ENCODE peak calls at places on chromosomes 3 and 15, in four cellular contexts. S is GM10248, V is H9, E is K562. Z is an unnamed sample.

GRCh38 chr15:63050737-63051700 is 8.5 kb downstream of the TPM1 start:
- DNase-seq in E (no peak), S (no peak), V (no peak), Z (no peak)

GRCh38 chr3:194623449-194624290 is 9.5 kb downstream of the TMEM44 start:
- DNase-seq in V (peak), E (no peak), S (no peak), Z (no peak)

GRCh38 chr3:152405915-152406802 is 137.4 kb downstream of the MBNL1 start:
- DNase-seq in E (no peak), V (no peak), S (no peak), Z (peak)

GRCh38 chr3:13548696-13549512 is at the start of gene FBLN2:
- DNase-seq in V (peak), E (peak), S (no peak), Z (no peak)

GRCh38 chr3:178170698-178171535 is 365.3 kb upstream of the KCNMB2 start:
- DNase-seq in E (peak), S (no peak), V (no peak), Z (peak)

GRCh38 chr3:36372534-36372935 is 7.8 kb upstream of the STAC start:
- DNase-seq in S (no peak), V (no peak), E (no peak), Z (no peak)

GRCh38 chr15:78714890-78715289 is 73.9 kb upstream of the CHRNB4 start:
- DNase-seq in E (no peak), V (no peak), S (no peak), Z (no peak)

GRCh38 chr3:128794067-128794768 is 68.2 kb downstream of the RAB7A start:
- DNase-seq in E (no peak), S (no peak), V (no peak), Z (no peak)

GRCh38 chr3:149967067-149967685 is 3.5 kb downstream of the PFN2 start:
- DNase-seq in E (peak), V (no peak), S (peak), Z (no peak)

GRCh38 chr3:152071924-152072323 is 196.8 kb upstream of the MBNL1 start:
- DNase-seq in V (no peak), E (no peak), S (peak), Z (no peak)

GRCh38 chr3:111666041-111666735 is 71.0 kb upstream of the ZBED2 start:
- DNase-seq in S (no peak), E (no peak), V (no peak), Z (no peak)

DNA sequence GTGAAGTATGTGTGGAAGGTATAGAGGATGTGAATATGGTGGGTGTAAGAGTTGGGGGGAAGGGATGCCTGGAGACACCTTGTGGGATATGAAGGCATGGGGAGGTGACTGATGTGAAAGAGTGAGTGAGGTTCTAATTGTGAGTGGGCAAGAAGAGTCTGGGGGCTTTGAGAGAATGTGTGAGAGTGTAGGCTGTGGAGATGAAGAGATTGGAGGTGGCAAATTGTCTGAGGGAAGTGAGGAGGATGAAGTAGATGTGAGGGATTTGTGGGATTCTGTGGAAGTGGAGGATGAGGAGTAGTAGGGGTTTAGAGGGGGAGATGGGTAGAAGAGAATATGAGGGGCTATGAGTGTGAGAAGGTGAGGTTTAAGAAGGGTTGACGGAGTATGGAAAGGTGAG is 41.6 kb downstream of the ZIC4 start:
- DNase-seq in V (no peak), E (no peak), S (no peak), Z (no peak)
- TF ChIP-seq CTCF in V (no peak), E (no peak), S (no peak), Z (no peak)

GRCh38 chr3:74135808-74136207 is 478.7 kb downstream of the CNTN3 start:
- DNase-seq in V (no peak), E (no peak), S (no peak), Z (no peak)

GRCh38 chr3:74145277-74145676 is 469.2 kb downstream of the CNTN3 start:
- DNase-seq in V (no peak), E (no peak), S (no peak), Z (no peak)

GRCh38 chr3:74137790-74138189 is 476.7 kb downstream of the CNTN3 start:
- DNase-seq in E (no peak), S (no peak), V (no peak), Z (no peak)

GRCh38 chr3:74139648-74140047 is 474.8 kb downstream of the CNTN3 start:
- DNase-seq in V (no peak), E (no peak), S (no peak), Z (no peak)
- TF ChIP-seq CTCF in V (peak), E (no peak), S (no peak), Z (peak)

GRCh38 chr3:70543493-70543892 is 231.1 kb upstream of the MDFIC2 start:
- DNase-seq in V (no peak), S (no peak), E (no peak), Z (no peak)

GRCh38 chr3:70539908-70540307 is 227.5 kb upstream of the MDFIC2 start:
- DNase-seq in E (peak), S (no peak), V (no peak), Z (no peak)
- TF ChIP-seq CTCF in E (peak), S (peak), V (peak), Z (no peak)

DNA sequence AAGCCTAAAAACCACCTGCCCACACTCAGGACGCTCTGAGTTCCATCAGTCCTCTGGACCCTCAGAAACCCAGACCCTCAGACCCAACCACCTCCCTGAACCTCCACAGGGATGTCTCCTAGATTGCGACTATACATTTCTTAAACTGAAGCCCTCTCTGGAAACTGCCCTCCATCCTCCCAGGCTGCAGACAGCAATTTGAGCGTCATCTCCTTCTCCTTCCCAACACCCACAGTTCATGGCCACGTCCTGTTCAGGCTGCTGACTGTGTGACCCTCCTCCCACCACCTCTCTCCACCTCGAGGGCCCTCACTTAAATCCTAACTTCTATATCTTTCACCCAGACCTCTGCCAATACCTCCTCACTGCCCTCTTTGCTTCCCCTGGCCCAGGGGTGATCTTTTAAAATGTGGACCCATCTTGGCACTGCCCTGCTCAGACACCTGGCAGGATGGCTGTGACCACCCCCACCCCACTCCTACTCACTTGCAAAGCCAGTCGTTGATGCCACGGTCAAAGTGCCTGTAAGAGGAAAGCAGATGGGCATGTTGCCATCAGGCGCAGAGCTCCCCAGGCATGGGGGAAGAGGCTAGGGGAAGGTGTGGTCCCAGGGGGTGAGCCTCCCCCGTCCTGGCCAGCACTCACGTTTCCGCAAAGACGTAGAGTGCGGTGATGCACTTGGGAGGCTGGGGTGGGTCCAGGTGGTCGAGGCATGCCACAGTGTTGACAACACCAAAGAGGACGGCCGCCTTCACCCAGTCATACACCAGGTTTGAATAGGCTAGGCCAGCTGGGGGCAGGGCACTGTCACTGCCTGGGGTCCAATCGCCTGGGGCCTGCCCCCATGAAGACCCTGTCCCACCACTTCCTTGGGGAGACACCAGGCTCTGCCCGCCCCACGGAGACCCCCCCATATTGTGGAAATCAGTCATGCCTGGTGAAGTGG is 6.0 kb downstream of the HHATL start:
- DNase-seq in V (peak), E (no peak), S (no peak), Z (no peak)
- TF ChIP-seq CTCF in V (no peak), E (no peak), S (no peak), Z (no peak)

GRCh38 chr15:81752974-81753373 is 292.8 kb downstream of the MEX3B start:
- DNase-seq in E (no peak), S (no peak), V (no peak), Z (no peak)
- TF ChIP-seq CTCF in E (peak), S (no peak), V (peak), Z (no peak)

DNA sequence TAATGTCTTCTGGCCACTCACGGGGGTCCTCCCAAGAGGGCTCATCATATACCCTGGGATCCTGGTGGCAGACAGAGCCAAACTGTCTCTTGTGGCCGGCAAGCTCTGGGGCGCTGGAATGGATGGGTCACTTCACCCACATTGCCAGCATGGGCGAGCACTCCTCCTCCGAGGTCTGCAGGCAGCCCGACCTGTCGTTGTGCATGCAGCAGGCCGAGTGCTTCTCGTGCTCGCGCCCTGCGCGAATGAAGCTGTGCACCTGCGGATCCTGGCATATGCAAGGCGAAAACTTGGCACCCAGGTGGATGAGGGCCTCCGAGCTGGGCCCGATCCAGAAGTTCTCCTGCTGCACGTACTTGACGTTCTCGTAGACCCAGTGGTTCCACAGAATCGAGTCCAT is 33.6 kb upstream of the GRIP2 start:
- DNase-seq in E (no peak), S (no peak), V (no peak), Z (no peak)
- TF ChIP-seq CTCF in E (no peak), S (no peak), V (no peak), Z (no peak)

DNA sequence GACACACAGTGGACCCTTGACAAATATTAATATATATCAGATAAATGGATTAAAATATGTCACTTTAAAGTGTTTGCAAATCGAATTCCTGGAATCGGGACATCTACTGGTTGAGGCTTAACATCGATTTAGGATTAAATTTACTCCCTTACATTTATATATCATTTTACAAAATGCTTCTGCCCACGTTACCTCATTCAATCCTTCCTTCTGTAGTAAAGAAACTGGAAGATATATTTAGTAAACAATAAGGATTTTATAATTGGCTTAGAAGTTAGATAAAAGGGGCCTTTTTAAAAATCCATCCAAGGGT is 1.3 kb downstream of the CLPX start:
- DNase-seq in S (no peak), E (no peak), V (no peak), Z (no peak)
- TF ChIP-seq CTCF in S (no peak), E (no peak), V (peak), Z (no peak)

GRCh38 chr3:123015596-123015995 is 12.0 kb downstream of the SEMA5B start:
- DNase-seq in S (no peak), V (no peak), E (no peak), Z (no peak)
- TF ChIP-seq CTCF in S (no peak), V (peak), E (no peak), Z (no peak)